ENCODE peak calls at places on chromosome 11, in nine cellular contexts. V, L, Q, Z, I, C, Y, T and M are unnamed samples.
A peak's percentile ranks its signal among the peaks of the same experiment; 100 is the strongest.

GRCh38 chr11:117232911-117233409 is 489 bp downstream of the RNF214 start:
- DNase-seq in V (peak; percentile 29), L (peak; percentile 24), Q (no peak), Z (no peak), I (no peak), C (peak; percentile 41), Y (no peak), T (no peak), M (no peak)

GRCh38 chr11:95920460-95921105 is 3.3 kb downstream of the MTMR2 start:
- DNase-seq in V (no peak), L (no peak), Q (peak; percentile 17), Z (no peak), I (no peak), C (no peak), Y (no peak), T (peak; percentile 68), M (no peak)

GRCh38 chr11:12137938-12138731 is 27.7 kb downstream of the MICAL2 start:
- DNase-seq in V (no peak), L (no peak), Q (peak; percentile 32), Z (no peak), I (no peak), C (peak; percentile 36), Y (no peak), T (peak; percentile 98), M (no peak)

GRCh38 chr11:117744471-117745280 is 52.3 kb downstream of the DSCAML1 start:
- DNase-seq in V (no peak), L (no peak), Q (no peak), Z (no peak), I (no peak), C (no peak), Y (no peak), T (no peak), M (no peak)

GRCh38 chr11:31956310-31956709 is 134.6 kb upstream of the RCN1 start:
- DNase-seq in V (no peak), L (peak; percentile 6), Q (peak; percentile 30), Z (no peak), I (no peak), C (no peak), Y (no peak), T (no peak), M (no peak)

GRCh38 chr11:13955971-13956421 is 6.5 kb upstream of the SPON1 start:
- DNase-seq in V (peak; percentile 80), L (peak; percentile 70), Q (peak; percentile 70), Z (no peak), I (no peak), C (peak; percentile 25), Y (no peak), T (peak; percentile 53), M (peak; percentile 11)

GRCh38 chr11:31096191-31096590 is 273.3 kb downstream of the DCDC1 start:
- DNase-seq in V (no peak), L (no peak), Q (no peak), Z (no peak), I (no peak), C (no peak), Y (no peak), T (no peak), M (no peak)

GRCh38 chr11:108870373-108871020 is 205.6 kb downstream of the DDX10 start:
- DNase-seq in V (no peak), L (no peak), Q (peak; percentile 51), Z (peak; percentile 47), I (no peak), C (no peak), Y (no peak), T (peak; percentile 86), M (no peak)

GRCh38 chr11:17414992-17415391 is 26.5 kb upstream of the KCNJ11 start:
- DNase-seq in V (no peak), L (no peak), Q (no peak), Z (no peak), I (no peak), C (no peak), Y (no peak), T (no peak), M (no peak)

GRCh38 chr11:35594680-35595079 is 23.6 kb upstream of the FJX1 start:
- DNase-seq in V (no peak), L (no peak), Q (no peak), Z (no peak), I (no peak), C (no peak), Y (no peak), T (peak; percentile 26), M (no peak)

GRCh38 chr11:34075178-34075820 is 23.8 kb downstream of the CAPRIN1 start:
- DNase-seq in V (no peak), L (no peak), Q (peak; percentile 67), Z (no peak), I (no peak), C (no peak), Y (no peak), T (peak; percentile 66), M (no peak)

GRCh38 chr11:65242389-65242788 is 19.4 kb upstream of the POLA2 start:
- DNase-seq in V (no peak), L (no peak), Q (no peak), Z (no peak), I (no peak), C (no peak), Y (no peak), T (no peak), M (no peak)

GRCh38 chr11:68008381-68009337 is 1.5 kb upstream of the ALDH3B1 start:
- DNase-seq in V (peak; percentile 65), L (no peak), Q (no peak), Z (no peak), I (no peak), C (no peak), Y (no peak), T (no peak), M (peak; percentile 35)

GRCh38 chr11:111954154-111954553 is 17.0 kb downstream of the DIXDC1 start:
- DNase-seq in V (no peak), L (no peak), Q (no peak), Z (no peak), I (no peak), C (no peak), Y (no peak), T (no peak), M (no peak)

GRCh38 chr11:20913113-20913512 is 243.7 kb downstream of the NELL1 start:
- DNase-seq in V (no peak), L (no peak), Q (no peak), Z (no peak), I (no peak), C (no peak), Y (no peak), T (no peak), M (no peak)

GRCh38 chr11:108620958-108621772 is 27.6 kb upstream of the EXPH5 start:
- DNase-seq in V (no peak), L (no peak), Q (no peak), Z (no peak), I (no peak), C (no peak), Y (no peak), T (peak; percentile 69), M (no peak)

GRCh38 chr11:94424662-94425061 is 23.4 kb upstream of the GPR83 start:
- DNase-seq in V (no peak), L (no peak), Q (no peak), Z (no peak), I (no peak), C (no peak), Y (no peak), T (peak; percentile 44), M (no peak)

GRCh38 chr11:3984896-3985295 is 109.7 kb upstream of the RRM1 start:
- DNase-seq in V (peak; percentile 50), L (peak; percentile 79), Q (no peak), Z (no peak), I (no peak), C (no peak), Y (peak; percentile 17), T (peak; percentile 38), M (no peak)

GRCh38 chr11:63573881-63574855 is 11.0 kb upstream of the PLAAT2 start:
- DNase-seq in V (peak; percentile 63), L (peak; percentile 57), Q (peak; percentile 43), Z (no peak), I (no peak), C (no peak), Y (no peak), T (peak; percentile 90), M (peak; percentile 10)

GRCh38 chr11:30196400-30197206 is 34.2 kb upstream of the FSHB start:
- DNase-seq in V (peak; percentile 51), L (peak; percentile 68), Q (peak; percentile 54), Z (no peak), I (no peak), C (no peak), Y (peak; percentile 10), T (peak; percentile 42), M (peak; percentile 24)

GRCh38 chr11:71448257-71449161 is at the start of gene DHCR7:
- DNase-seq in V (peak; percentile 97), L (peak; percentile 97), Q (peak; percentile 98), Z (peak; percentile 90), I (peak; percentile 76), C (peak; percentile 98), Y (peak; percentile 93), T (peak; percentile 92), M (peak; percentile 81)

GRCh38 chr11:128687321-128687720 is 6.6 kb upstream of the FLI1 start:
- DNase-seq in V (no peak), L (peak; percentile 43), Q (peak; percentile 48), Z (no peak), I (no peak), C (no peak), Y (no peak), T (no peak), M (no peak)

GRCh38 chr11:34621876-34622275 is 983 bp downstream of the EHF start:
- DNase-seq in V (no peak), L (no peak), Q (no peak), Z (no peak), I (no peak), C (no peak), Y (no peak), T (no peak), M (no peak)

GRCh38 chr11:122737951-122738693 is 82.6 kb downstream of the UBASH3B start:
- DNase-seq in V (no peak), L (no peak), Q (no peak), Z (no peak), I (no peak), C (no peak), Y (no peak), T (no peak), M (no peak)

GRCh38 chr11:7046474-7046873 is 26.2 kb downstream of the NLRP14 start:
- DNase-seq in V (no peak), L (no peak), Q (peak; percentile 5), Z (no peak), I (no peak), C (no peak), Y (no peak), T (no peak), M (no peak)

GRCh38 chr11:59658036-59658435 is 10.8 kb downstream of the PATL1 start:
- DNase-seq in V (no peak), L (no peak), Q (no peak), Z (no peak), I (no peak), C (no peak), Y (no peak), T (no peak), M (no peak)

GRCh38 chr11:15161746-15162145 is 47.0 kb downstream of the INSC start:
- DNase-seq in V (no peak), L (no peak), Q (no peak), Z (no peak), I (no peak), C (no peak), Y (no peak), T (no peak), M (no peak)

GRCh38 chr11:64923944-64924909 is at the start of gene PPP2R5B:
- DNase-seq in V (peak; percentile 90), L (peak; percentile 95), Q (peak; percentile 98), Z (peak; percentile 87), I (peak; percentile 50), C (peak; percentile 98), Y (peak; percentile 86), T (peak; percentile 93), M (peak; percentile 56)

GRCh38 chr11:35173011-35173511 is 34.1 kb downstream of the CD44 start:
- DNase-seq in V (peak; percentile 30), L (no peak), Q (no peak), Z (no peak), I (no peak), C (no peak), Y (no peak), T (peak; percentile 79), M (no peak)

GRCh38 chr11:77136074-77136473 is 8.0 kb downstream of the MYO7A start:
- DNase-seq in V (no peak), L (peak; percentile 47), Q (no peak), Z (peak; percentile 33), I (no peak), C (no peak), Y (no peak), T (peak; percentile 76), M (no peak)

GRCh38 chr11:71489311-71490043 is 36.5 kb downstream of the NADSYN1 start:
- DNase-seq in V (no peak), L (peak; percentile 80), Q (no peak), Z (no peak), I (no peak), C (no peak), Y (peak; percentile 35), T (peak; percentile 66), M (no peak)